ENCODE peak calls at places on chromosomes 3 and 15, in four cellular contexts. A, M, D and B are unnamed samples.

GRCh38 chr3:12496453-12496761 is 12.1 kb downstream of the TSEN2 start:
- DNase-seq in A (no peak), M (no peak), D (no peak), B (no peak)

GRCh38 chr3:71641669-71642068 is 58.1 kb upstream of the FOXP1 start:
- DNase-seq in A (peak), M (no peak), D (peak), B (no peak)

GRCh38 chr3:188046561-188047213 is 107.3 kb upstream of the LPP start:
- DNase-seq in A (no peak), M (no peak), D (peak), B (no peak)

GRCh38 chr3:74303711-74304110 is 310.7 kb downstream of the CNTN3 start:
- DNase-seq in A (no peak), M (no peak), D (no peak), B (no peak)

GRCh38 chr3:129116482-129116946 is 5.1 kb downstream of the RAB43 start:
- DNase-seq in A (no peak), M (no peak), D (no peak), B (no peak)

GRCh38 chr15:39888243-39888642 is 31.8 kb downstream of the GPR176 start:
- DNase-seq in A (no peak), M (no peak), D (no peak), B (no peak)

GRCh38 chr3:169365993-169366915 is 297.3 kb downstream of the MECOM start:
- DNase-seq in A (no peak), M (no peak), D (no peak), B (no peak)

GRCh38 chr3:21654662-21655061 is 96.3 kb downstream of the ZNF385D start:
- DNase-seq in A (no peak), M (no peak), D (peak), B (no peak)

GRCh38 chr3:35523838-35524237 is 115.5 kb upstream of the ARPP21 start:
- DNase-seq in A (no peak), M (no peak), D (no peak), B (no peak)

GRCh38 chr15:60553163-60553562 is 74.2 kb upstream of the ICE2 start:
- DNase-seq in A (no peak), M (no peak), D (no peak), B (no peak)

GRCh38 chr15:75232252-75232813 is 25.8 kb upstream of the GOLGA6C start:
- DNase-seq in A (no peak), M (no peak), D (no peak), B (peak)

GRCh38 chr3:141960731-141961130 is 84.3 kb downstream of the ATP1B3 start:
- DNase-seq in A (no peak), M (no peak), D (peak), B (no peak)

GRCh38 chr3:15097889-15098288 is 1.1 kb downstream of the RBSN start:
- DNase-seq in A (peak), M (no peak), D (no peak), B (no peak)

GRCh38 chr15:77457619-77458265 is 37.1 kb downstream of the HMG20A start:
- DNase-seq in A (no peak), M (no peak), D (peak), B (no peak)

GRCh38 chr3:143859465-143860203 is 11.4 kb upstream of the SLC9A9 start:
- DNase-seq in A (no peak), M (no peak), D (no peak), B (no peak)

GRCh38 chr3:193801094-193801493 is 208.1 kb downstream of the OPA1 start:
- DNase-seq in A (no peak), M (no peak), D (no peak), B (no peak)

GRCh38 chr3:11074441-11074840 is 79.9 kb upstream of the HRH1 start:
- DNase-seq in A (no peak), M (no peak), D (no peak), B (no peak)

GRCh38 chr15:51814616-51815015 is 14.8 kb upstream of the TMOD3 start:
- DNase-seq in A (no peak), M (no peak), D (no peak), B (no peak)

GRCh38 chr3:193987186-193987585 is 148.8 kb upstream of the HES1 start:
- DNase-seq in A (no peak), M (no peak), D (no peak), B (no peak)

GRCh38 chr15:99385865-99386264 is 134.6 kb downstream of the LRRC28 start:
- DNase-seq in A (peak), M (peak), D (peak), B (no peak)

GRCh38 chr15:77612958-77613601 is 19.6 kb downstream of the LINGO1 start:
- DNase-seq in A (no peak), M (no peak), D (no peak), B (no peak)

GRCh38 chr3:58041182-58041825 is 33.1 kb downstream of the FLNB start:
- DNase-seq in A (no peak), M (no peak), D (peak), B (no peak)

GRCh38 chr15:66212471-66212870 is 41.1 kb downstream of the MEGF11 start:
- DNase-seq in A (no peak), M (no peak), D (no peak), B (peak)

GRCh38 chr15:62739507-62739906 is 303.0 kb upstream of the TPM1 start:
- DNase-seq in A (no peak), M (no peak), D (peak), B (no peak)

GRCh38 chr3:173398111-173398479 is 551 bp downstream of the NLGN1 start:
- DNase-seq in A (no peak), M (peak), D (no peak), B (no peak)

GRCh38 chr15:73575636-73576247 is 57.4 kb downstream of the NPTN start:
- DNase-seq in A (no peak), M (no peak), D (peak), B (peak)

GRCh38 chr15:68833734-68834334 is 13.1 kb upstream of the ANP32A start:
- DNase-seq in A (no peak), M (no peak), D (no peak), B (no peak)

GRCh38 chr15:31552482-31553099 is 226.0 kb downstream of the KLF13 start:
- DNase-seq in A (no peak), M (no peak), D (peak), B (no peak)

GRCh38 chr15:74228723-74229081 is 7.4 kb upstream of the CCDC33 start:
- DNase-seq in A (no peak), M (no peak), D (peak), B (no peak)

GRCh38 chr3:9170851-9171160 is 78.6 kb downstream of the SRGAP3 start:
- DNase-seq in A (no peak), M (no peak), D (no peak), B (no peak)

GRCh38 chr3:23649502-23649901 is 156.3 kb upstream of the UBE2E1 start:
- DNase-seq in A (no peak), M (no peak), D (no peak), B (no peak)

GRCh38 chr3:14148041-14148985 is 23.5 kb downstream of the TMEM43 start:
- DNase-seq in A (no peak), M (peak), D (no peak), B (no peak)

GRCh38 chr3:11514191-11514770 is 129.4 kb downstream of the VGLL4 start:
- DNase-seq in A (no peak), M (peak), D (peak), B (no peak)

GRCh38 chr15:70504988-70505387 is 258.4 kb downstream of the UACA start:
- DNase-seq in A (no peak), M (no peak), D (no peak), B (no peak)

GRCh38 chr15:70504305-70504951 is 258.9 kb downstream of the UACA start:
- DNase-seq in A (no peak), M (peak), D (peak), B (no peak)

GRCh38 chr15:70502576-70502975 is 260.8 kb downstream of the UACA start:
- DNase-seq in A (no peak), M (peak), D (no peak), B (no peak)

GRCh38 chr15:70503073-70503745 is 260.1 kb downstream of the UACA start:
- DNase-seq in A (no peak), M (peak), D (no peak), B (no peak)

DNA sequence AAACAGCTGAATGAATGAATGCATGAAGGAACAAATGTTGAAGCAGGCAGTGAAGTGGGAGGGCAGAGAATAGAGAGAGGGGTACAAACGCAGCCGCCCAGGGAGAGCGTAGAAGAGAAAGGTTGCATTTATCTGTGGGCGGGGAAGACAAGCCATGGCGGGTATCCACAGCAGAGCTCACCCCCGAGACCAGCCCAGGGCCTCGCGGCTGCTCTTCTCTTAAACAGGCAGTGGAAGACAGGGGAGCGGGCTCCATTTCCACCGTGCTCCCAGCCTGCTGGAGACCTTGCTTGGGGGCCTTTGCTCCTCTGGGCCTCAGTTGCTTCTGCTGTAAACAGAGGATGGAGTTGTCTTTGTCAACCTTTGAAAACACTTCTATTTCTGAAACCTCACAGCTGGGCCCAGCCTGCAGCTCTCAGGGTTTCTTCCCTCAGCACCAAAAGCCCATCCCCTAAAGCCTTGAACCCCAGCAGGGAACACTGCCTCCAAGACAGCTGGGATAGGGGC is 259.5 kb downstream of the UACA start:
- DNase-seq in A (no peak), M (peak), D (no peak), B (no peak)
- H3K27ac ChIP-seq in A (no peak), M (no peak), D (no peak), B (peak)

GRCh38 chr15:72472907-72473669 is 1.0 kb upstream of the ARIH1 start:
- DNase-seq in A (peak), M (no peak), D (peak), B (no peak)

GRCh38 chr15:72474912-72475601 is 927 bp downstream of the ARIH1 start:
- DNase-seq in A (peak), M (peak), D (peak), B (peak)

GRCh38 chr15:72474466-72474911 is 359 bp downstream of the ARIH1 start:
- DNase-seq in A (no peak), M (peak), D (no peak), B (peak)

GRCh38 chr15:72473670-72474465 is at the start of gene ARIH1:
- DNase-seq in A (peak), M (peak), D (peak), B (peak)

GRCh38 chr15:72475674-72476073 is 1.5 kb downstream of the ARIH1 start:
- DNase-seq in A (no peak), M (no peak), D (no peak), B (no peak)
- H3K4me3 ChIP-seq in A (peak), M (peak), D (peak), B (peak)

GRCh38 chr15:85562824-85563223 is 182.4 kb downstream of the AKAP13 start:
- DNase-seq in A (no peak), M (no peak), D (no peak), B (no peak)

GRCh38 chr15:85568261-85568808 is 187.9 kb downstream of the AKAP13 start:
- DNase-seq in A (no peak), M (no peak), D (no peak), B (no peak)

GRCh38 chr15:85563328-85563727 is 182.9 kb downstream of the AKAP13 start:
- DNase-seq in A (no peak), M (no peak), D (peak), B (no peak)

GRCh38 chr15:85563731-85564130 is 183.3 kb downstream of the AKAP13 start:
- DNase-seq in A (no peak), M (no peak), D (no peak), B (no peak)

DNA sequence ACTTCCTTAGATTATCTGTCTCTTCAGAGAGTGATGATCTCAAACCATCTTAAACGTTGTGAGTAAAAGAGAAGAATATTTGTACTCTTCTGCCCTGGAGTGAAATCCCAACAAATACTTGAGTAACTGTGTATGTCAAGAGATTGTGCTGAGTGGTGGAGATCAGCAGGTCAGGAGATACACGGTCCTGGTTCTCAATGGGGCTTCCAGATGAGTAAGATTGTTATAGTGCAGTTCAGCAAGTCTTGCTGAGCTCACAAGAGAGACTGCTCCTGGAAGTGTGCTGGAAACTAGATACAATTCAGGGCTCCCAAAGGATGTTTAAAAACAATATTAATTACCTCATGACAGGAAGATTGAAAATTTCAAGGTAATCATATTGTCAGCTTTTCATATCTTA is 184.3 kb downstream of the AKAP13 start:
- DNase-seq in A (no peak), M (no peak), D (no peak), B (no peak)
- H3K27ac ChIP-seq in A (no peak), M (no peak), D (no peak), B (no peak)

GRCh38 chr3:138681463-138682215 is 73.1 kb downstream of the FAIM start:
- DNase-seq in A (no peak), M (no peak), D (no peak), B (no peak)
- H3K4me3 ChIP-seq in A (no peak), M (no peak), D (no peak), B (no peak)

GRCh38 chr3:136351905-136352304 is 101.8 kb downstream of the PCCB start:
- DNase-seq in A (no peak), M (no peak), D (no peak), B (no peak)
- H3K27ac ChIP-seq in A (no peak), M (no peak), D (peak), B (no peak)